ENCODE peak calls at places on chromosomes 11 and 22, in eight cellular contexts. Z, V, E, T, M, S, A and B are unnamed samples.

GRCh38 chr22:30224161-30224857 is 22.2 kb downstream of the LIF start:
- DNase-seq in Z (no peak), V (no peak), E (peak), T (no peak), M (no peak), S (no peak), A (no peak), B (peak)

GRCh38 chr22:39219071-39220050 is 25.4 kb downstream of the PDGFB start:
- DNase-seq in Z (peak), V (no peak), E (no peak), T (no peak), M (no peak), S (no peak), A (no peak), B (no peak)

GRCh38 chr11:80727315-80727714 is 1286.5 kb upstream of the TENM4 start:
- DNase-seq in Z (peak), V (peak), E (no peak), T (no peak), M (peak), S (no peak), A (no peak), B (peak)

GRCh38 chr11:129313588-129314288 is 61.9 kb upstream of the BARX2 start:
- DNase-seq in Z (no peak), V (no peak), E (no peak), T (peak), M (no peak), S (no peak), A (no peak), B (no peak)

GRCh38 chr11:1402355-1402754 is 12.6 kb downstream of the BRSK2 start:
- DNase-seq in Z (no peak), V (no peak), E (no peak), T (no peak), M (no peak), S (no peak), A (no peak), B (no peak)

GRCh38 chr11:70364745-70365535 is 33.4 kb upstream of the CTTN start:
- DNase-seq in Z (no peak), V (no peak), E (no peak), T (no peak), M (no peak), S (no peak), A (peak), B (no peak)

GRCh38 chr11:64789331-64790204 is 11.2 kb upstream of the SF1 start:
- DNase-seq in Z (no peak), V (no peak), E (no peak), T (no peak), M (no peak), S (no peak), A (no peak), B (no peak)

GRCh38 chr11:2770556-2771301 is 70.9 kb upstream of the KCNQ1OT1 start:
- DNase-seq in Z (no peak), V (no peak), E (no peak), T (no peak), M (no peak), S (no peak), A (no peak), B (no peak)

GRCh38 chr11:47923667-47924066 is 56.7 kb upstream of the PTPRJ start:
- DNase-seq in Z (no peak), V (peak), E (peak), T (peak), M (no peak), S (no peak), A (no peak), B (no peak)

GRCh38 chr11:105489431-105489830 is 120.4 kb upstream of the GRIA4 start:
- DNase-seq in Z (no peak), V (no peak), E (peak), T (no peak), M (peak), S (no peak), A (no peak), B (no peak)

GRCh38 chr11:9777525-9777924 is 113.6 kb downstream of the SWAP70 start:
- DNase-seq in Z (no peak), V (no peak), E (no peak), T (no peak), M (no peak), S (no peak), A (no peak), B (no peak)

GRCh38 chr11:66278396-66279091 is 569 bp downstream of the CNIH2 start:
- DNase-seq in Z (peak), V (no peak), E (no peak), T (no peak), M (no peak), S (no peak), A (no peak), B (no peak)

GRCh38 chr22:27438271-27438980 is 363.1 kb downstream of the MN1 start:
- DNase-seq in Z (peak), V (no peak), E (peak), T (no peak), M (peak), S (no peak), A (no peak), B (no peak)

GRCh38 chr22:20422271-20422958 is 15.2 kb downstream of the SCARF2 start:
- DNase-seq in Z (peak), V (no peak), E (no peak), T (no peak), M (no peak), S (no peak), A (no peak), B (no peak)